ENCODE peak calls at places on chromosomes 11 and 22, in nine cellular contexts. A is colonic mucosa; P is effector memory CD4-positive, alpha-beta T cell; G is GM23248; J is MM.1S; B is SK-N-MC; H is GM23338; W is heart left ventricle; U is CD4-positive, CD25-positive, alpha-beta regulatory T cell. C is an unnamed sample.
A peak's percentile ranks its signal among the peaks of the same experiment; 100 is the strongest.

GRCh38 chr22:41021655-41022454 is 70.5 kb upstream of the EP300 start:
- DNase-seq in A (peak; percentile 80), P (peak; percentile 32), G (peak; percentile 81), J (peak; percentile 69), B (no peak), H (peak; percentile 77), W (peak; percentile 89), U (peak; percentile 55), C (peak; percentile 76)

GRCh38 chr11:75982309-75982708 is 167.3 kb downstream of the UVRAG start:
- DNase-seq in A (no peak), P (no peak), G (no peak), J (no peak), B (no peak), H (peak; percentile 10), W (no peak), U (no peak), C (no peak)

GRCh38 chr11:130145975-130146776 is 13.4 kb upstream of the ST14 start:
- DNase-seq in A (peak; percentile 90), P (no peak), G (peak; percentile 64), J (peak; percentile 91), B (no peak), H (peak; percentile 95), W (no peak), U (no peak), C (no peak)

GRCh38 chr22:30005213-30005857 is 74.9 kb upstream of the HORMAD2 start:
- DNase-seq in A (peak; percentile 88), P (peak; percentile 27), G (peak; percentile 70), J (peak; percentile 56), B (no peak), H (peak; percentile 78), W (peak; percentile 69), U (peak; percentile 44), C (peak; percentile 72)

GRCh38 chr11:73325036-73325981 is 17.2 kb downstream of the ARHGEF17 start:
- DNase-seq in A (no peak), P (no peak), G (peak; percentile 45), J (no peak), B (no peak), H (no peak), W (peak; percentile 64), U (no peak), C (no peak)

GRCh38 chr11:33936745-33937612 is 45.1 kb upstream of the LMO2 start:
- DNase-seq in A (peak; percentile 30), P (no peak), G (peak; percentile 90), J (no peak), B (no peak), H (no peak), W (peak; percentile 77), U (no peak), C (peak; percentile 24)

GRCh38 chr22:47676685-47677084 is 914.2 kb downstream of the TBC1D22A start:
- DNase-seq in A (no peak), P (no peak), G (no peak), J (no peak), B (no peak), H (no peak), W (no peak), U (no peak), C (no peak)

GRCh38 chr11:15073361-15074205 is at the start of gene CALCB:
- DNase-seq in A (no peak), P (no peak), G (peak; percentile 55), J (no peak), B (no peak), H (peak; percentile 74), W (no peak), U (peak; percentile 14), C (no peak)

GRCh38 chr11:70348191-70348590 is 50.1 kb upstream of the CTTN start:
- DNase-seq in A (no peak), P (no peak), G (no peak), J (no peak), B (no peak), H (no peak), W (no peak), U (no peak), C (no peak)

GRCh38 chr11:70352074-70352473 is 46.3 kb upstream of the CTTN start:
- DNase-seq in A (no peak), P (no peak), G (no peak), J (no peak), B (no peak), H (no peak), W (no peak), U (no peak), C (no peak)

GRCh38 chr11:70351646-70352045 is 46.7 kb upstream of the CTTN start:
- DNase-seq in A (no peak), P (no peak), G (no peak), J (no peak), B (no peak), H (no peak), W (no peak), U (no peak), C (no peak)

GRCh38 chr11:70352601-70353000 is 45.7 kb upstream of the CTTN start:
- DNase-seq in A (no peak), P (no peak), G (no peak), J (no peak), B (no peak), H (no peak), W (no peak), U (no peak), C (no peak)

GRCh38 chr11:70348608-70349007 is 49.7 kb upstream of the CTTN start:
- DNase-seq in A (no peak), P (no peak), G (no peak), J (no peak), B (no peak), H (no peak), W (no peak), U (no peak), C (no peak)
- H3K36me3 ChIP-seq in A (no peaks in the 10 kb centered on the region), P (peaks cover 36% of the 10 kb centered on the region), G (peaks cover 15% of the 10 kb centered on the region), J (no peaks in the 10 kb centered on the region), B (peaks cover 59% of the 10 kb centered on the region), H (peaks cover 32% of the 10 kb centered on the region), W (peaks cover 57% of the 10 kb centered on the region), U (peaks cover 62% of the 10 kb centered on the region), C (peaks cover 56% of the 10 kb centered on the region)

DNA sequence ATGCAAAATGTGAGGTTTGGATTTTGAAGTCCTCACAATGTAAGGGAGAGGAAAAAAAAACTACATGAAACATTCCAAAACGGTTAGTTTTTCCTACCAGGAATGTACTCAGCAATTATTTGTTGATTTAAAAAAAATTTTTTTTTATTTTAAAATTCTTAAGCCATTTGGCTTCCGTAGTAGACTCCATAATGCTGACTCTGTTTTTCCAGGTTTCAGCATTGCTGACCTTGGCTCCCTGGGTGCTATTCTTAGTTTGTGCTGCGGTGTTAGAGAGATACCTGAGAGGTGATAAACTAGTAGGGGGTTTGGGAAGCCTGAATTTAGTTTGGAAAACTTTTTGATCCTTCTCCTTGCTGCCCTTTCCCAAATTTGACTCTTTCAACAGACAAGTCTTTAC is 10.6 kb downstream of the STT3A start:
- DNase-seq in A (no peak), P (no peak), G (peak; percentile 40), J (no peak), B (no peak), H (no peak), W (no peak), U (no peak), C (no peak)
- H3K36me3 ChIP-seq in A (peaks cover 27% of the 10 kb centered on the region), P (peaks cover 76% of the 10 kb centered on the region), G (peaks cover 87% of the 10 kb centered on the region), J (peaks cover 23% of the 10 kb centered on the region), B (peaks cover 89% of the 10 kb centered on the region), H (peaks cover 83% of the 10 kb centered on the region), W (peaks cover 88% of the 10 kb centered on the region), U (peaks cover 82% of the 10 kb centered on the region), C (peaks cover 86% of the 10 kb centered on the region)

GRCh38 chr22:36510966-36511881 is 4.4 kb upstream of the FOXRED2 start:
- DNase-seq in A (peak; percentile 48), P (no peak), G (peak; percentile 68), J (no peak), B (no peak), H (peak; percentile 82), W (no peak), U (peak; percentile 28), C (peak; percentile 61)

GRCh38 chr22:36512333-36512732 is 5.5 kb upstream of the FOXRED2 start:
- DNase-seq in A (no peak), P (no peak), G (no peak), J (no peak), B (no peak), H (no peak), W (no peak), U (no peak), C (no peak)

GRCh38 chr22:36507518-36508010 is 724 bp upstream of the FOXRED2 start:
- DNase-seq in A (no peak), P (no peak), G (no peak), J (no peak), B (no peak), H (no peak), W (no peak), U (no peak), C (no peak)

GRCh38 chr22:36506637-36507517 is at the start of gene FOXRED2:
- DNase-seq in A (peak; percentile 89), P (peak; percentile 82), G (peak; percentile 95), J (peak; percentile 94), B (no peak), H (peak; percentile 90), W (peak; percentile 93), U (peak; percentile 90), C (peak; percentile 90)

DNA sequence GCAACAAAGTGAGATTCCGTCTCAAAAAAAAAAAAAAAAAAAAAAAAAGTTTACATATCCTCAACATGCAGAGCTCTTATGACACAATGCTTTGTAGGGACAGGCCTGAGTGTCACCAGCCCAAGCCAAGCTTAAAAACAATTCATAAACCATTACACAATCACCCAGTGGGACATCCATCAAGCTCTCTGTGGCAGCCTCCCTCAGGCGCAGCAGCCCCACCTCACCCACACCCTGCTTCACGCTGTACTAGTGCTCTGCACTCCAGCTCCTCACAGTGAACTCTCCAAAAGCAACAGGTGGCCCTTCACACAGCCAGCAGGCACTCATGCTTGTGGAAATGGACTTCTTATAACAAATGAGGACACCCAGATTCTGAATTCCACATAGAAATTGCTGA is 3.5 kb upstream of the FOXRED2 start:
- DNase-seq in A (no peak), P (no peak), G (no peak), J (no peak), B (no peak), H (no peak), W (no peak), U (no peak), C (no peak)
- H3K36me3 ChIP-seq in A (peaks cover 30% of the 10 kb centered on the region), P (peaks cover 49% of the 10 kb centered on the region), G (peaks cover 45% of the 10 kb centered on the region), J (peaks cover 30% of the 10 kb centered on the region), B (peaks cover 53% of the 10 kb centered on the region), H (peaks cover 50% of the 10 kb centered on the region), W (peaks cover 51% of the 10 kb centered on the region), U (peaks cover 46% of the 10 kb centered on the region), C (peaks cover 62% of the 10 kb centered on the region)

GRCh38 chr11:65125197-65126056 is 3.3 kb downstream of the MRPL49 start:
- DNase-seq in A (no peak), P (no peak), G (no peak), J (no peak), B (no peak), H (no peak), W (no peak), U (no peak), C (no peak)

GRCh38 chr11:65127473-65128181 is 5.5 kb downstream of the MRPL49 start:
- DNase-seq in A (no peak), P (no peak), G (no peak), J (no peak), B (no peak), H (no peak), W (no peak), U (no peak), C (no peak)

GRCh38 chr11:65128182-65129145 is 5.9 kb downstream of the SYVN1 start:
- DNase-seq in A (no peak), P (no peak), G (no peak), J (no peak), B (no peak), H (no peak), W (no peak), U (no peak), C (no peak)

GRCh38 chr11:65124480-65125196 is 2.5 kb downstream of the MRPL49 start:
- DNase-seq in A (no peak), P (no peak), G (no peak), J (no peak), B (no peak), H (no peak), W (no peak), U (no peak), C (no peak)

DNA sequence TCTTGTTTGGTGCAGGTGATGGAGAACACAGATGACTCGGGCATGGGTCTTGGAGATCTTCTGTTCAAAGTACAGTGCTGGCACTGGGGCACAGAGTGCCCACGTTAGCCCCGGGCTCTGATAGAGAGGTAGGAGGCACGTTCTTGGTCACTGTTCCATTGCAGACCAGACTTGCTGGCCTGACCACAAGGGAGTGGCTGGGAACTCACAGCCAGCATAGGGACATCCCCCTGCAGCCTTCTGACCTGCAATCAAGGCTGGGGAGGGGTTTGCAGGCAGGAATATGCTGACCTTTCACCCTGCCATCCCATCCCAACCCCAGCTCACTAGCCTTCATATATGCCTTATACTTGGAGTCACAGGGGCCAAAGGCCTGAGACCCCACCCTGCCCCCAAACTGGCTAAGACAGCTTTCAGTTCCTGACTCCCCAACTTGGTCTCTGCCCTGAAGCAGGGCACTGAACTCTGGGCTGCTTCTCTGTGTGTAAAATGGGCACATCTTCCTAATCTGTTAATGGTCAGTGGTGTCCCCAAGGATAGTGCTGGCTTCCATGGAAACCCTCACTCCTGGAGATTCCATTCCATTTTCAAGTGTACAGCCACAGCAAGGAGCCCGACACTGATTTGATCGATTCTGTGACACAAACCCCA is 4.6 kb downstream of the MRPL49 start:
- DNase-seq in A (no peak), P (no peak), G (no peak), J (no peak), B (no peak), H (no peak), W (no peak), U (no peak), C (no peak)
- H3K36me3 ChIP-seq in A (peaks cover 56% of the 10 kb centered on the region), P (peaks cover 77% of the 10 kb centered on the region), G (peaks cover 16% of the 10 kb centered on the region), J (peaks cover 18% of the 10 kb centered on the region), B (peaks cover 43% of the 10 kb centered on the region), H (peaks cover 6% of the 10 kb centered on the region), W (peaks cover 72% of the 10 kb centered on the region), U (peaks cover 72% of the 10 kb centered on the region), C (peaks cover 86% of the 10 kb centered on the region)